ENCODE peak calls at places on chromosomes 6 and 20, in six cellular contexts. Y, C, O, T, S and K are unnamed samples.

GRCh38 chr6:160992323-160993314 is 1.1 kb downstream of the MAP3K4 start:
- DNase-seq in Y (peak; percentile 63), C (peak; percentile 75), O (no peak), T (no peak), S (peak; percentile 55), K (no peak)

GRCh38 chr6:23176883-23177282 is 607.5 kb downstream of the HDGFL1 start:
- DNase-seq in Y (no peak), C (no peak), O (no peak), T (no peak), S (no peak), K (no peak)

GRCh38 chr20:57656252-57656820 is 36.1 kb upstream of the ZBP1 start:
- DNase-seq in Y (no peak), C (peak; percentile 15), O (no peak), T (no peak), S (peak; percentile 7), K (no peak)

GRCh38 chr20:18743665-18744440 is 69.7 kb upstream of the SCP2D1 start:
- DNase-seq in Y (no peak), C (no peak), O (no peak), T (no peak), S (no peak), K (no peak)

GRCh38 chr20:47262365-47263013 is 94.0 kb downstream of the ZMYND8 start:
- DNase-seq in Y (no peak), C (no peak), O (no peak), T (no peak), S (no peak), K (no peak)

GRCh38 chr6:166304106-166304505 is 4.1 kb downstream of the PRR18 start:
- DNase-seq in Y (no peak), C (no peak), O (no peak), T (no peak), S (no peak), K (no peak)

GRCh38 chr20:46333136-46333991 is 25.1 kb upstream of the CDH22 start:
- DNase-seq in Y (no peak), C (no peak), O (no peak), T (no peak), S (no peak), K (no peak)

GRCh38 chr6:127824061-127824460 is 76.8 kb downstream of the THEMIS start:
- DNase-seq in Y (no peak), C (no peak), O (no peak), T (no peak), S (no peak), K (no peak)

GRCh38 chr6:139262519-139263300 is 29.1 kb downstream of the TXLNB start:
- DNase-seq in Y (no peak), C (no peak), O (no peak), T (no peak), S (no peak), K (no peak)

GRCh38 chr6:15184441-15184861 is 61.4 kb upstream of the JARID2 start:
- DNase-seq in Y (no peak), C (no peak), O (no peak), T (no peak), S (no peak), K (no peak)

GRCh38 chr20:37945034-37945660 is 42.2 kb downstream of the VSTM2L start:
- DNase-seq in Y (no peak), C (peak; percentile 13), O (no peak), T (no peak), S (no peak), K (no peak)

GRCh38 chr6:100678027-100678426 is 203.1 kb downstream of the ASCC3 start:
- DNase-seq in Y (no peak), C (no peak), O (no peak), T (no peak), S (no peak), K (no peak)

GRCh38 chr20:4592316-4593148 is 129.2 kb upstream of the PRND start:
- DNase-seq in Y (peak; percentile 32), C (peak; percentile 31), O (no peak), T (no peak), S (peak; percentile 71), K (no peak)

GRCh38 chr20:48455606-48456360 is 372.0 kb downstream of the PREX1 start:
- DNase-seq in Y (no peak), C (no peak), O (no peak), T (no peak), S (no peak), K (no peak)

GRCh38 chr20:2693286-2693995 is 861 bp downstream of the EBF4 start:
- DNase-seq in Y (peak; percentile 20), C (no peak), O (no peak), T (no peak), S (no peak), K (no peak)

GRCh38 chr6:72653032-72653431 is 31.2 kb downstream of the KCNQ5 start:
- DNase-seq in Y (peak; percentile 11), C (no peak), O (no peak), T (no peak), S (no peak), K (no peak)

GRCh38 chr6:46014511-46015118 is 1.0 kb downstream of the CLIC5 start:
- DNase-seq in Y (no peak), C (peak; percentile 63), O (no peak), T (no peak), S (no peak), K (no peak)

GRCh38 chr20:46156065-46156464 is 38.0 kb downstream of the CD40 start:
- DNase-seq in Y (no peak), C (no peak), O (no peak), T (no peak), S (no peak), K (no peak)

GRCh38 chr6:38517005-38517404 is 122.7 kb downstream of the BTBD9 start:
- DNase-seq in Y (no peak), C (no peak), O (no peak), T (no peak), S (no peak), K (no peak)

GRCh38 chr20:9149087-9149486 is 80.2 kb downstream of the PLCB4 start:
- DNase-seq in Y (no peak), C (no peak), O (no peak), T (no peak), S (no peak), K (no peak)

GRCh38 chr20:62165762-62166399 is 16.9 kb upstream of the MTG2 start:
- DNase-seq in Y (no peak), C (no peak), O (no peak), T (no peak), S (no peak), K (no peak)

GRCh38 chr6:31663961-31664789 is 622 bp downstream of the GPANK1 start:
- DNase-seq in Y (peak; percentile 70), C (no peak), O (no peak), T (no peak), S (peak; percentile 33), K (no peak)

GRCh38 chr20:17735206-17735804 is 35.5 kb downstream of the BANF2 start:
- DNase-seq in Y (no peak), C (no peak), O (no peak), T (no peak), S (peak; percentile 43), K (peak; percentile 7)

GRCh38 chr6:157770946-157771345 is 52.1 kb upstream of the SNX9 start:
- DNase-seq in Y (no peak), C (no peak), O (no peak), T (no peak), S (no peak), K (no peak)

GRCh38 chr20:14765370-14765701 is 427.9 kb upstream of the FLRT3 start:
- DNase-seq in Y (no peak), C (no peak), O (no peak), T (no peak), S (peak; percentile 11), K (no peak)

GRCh38 chr6:167697316-167697715 is 129.4 kb upstream of the AFDN start:
- DNase-seq in Y (no peak), C (no peak), O (no peak), T (no peak), S (no peak), K (no peak)

GRCh38 chr20:19975901-19976300 is 41.3 kb upstream of the NAA20 start:
- DNase-seq in Y (peak; percentile 22), C (no peak), O (no peak), T (no peak), S (peak; percentile 53), K (no peak)